ENCODE peak calls at places on chromosomes 7 and 10, in six cellular contexts. F is brain microvascular endothelial cell, H is fibroblast of pulmonary artery, Z is left lung, T is AG09309, I is RWPE1. D is an unnamed sample.

GRCh38 chr7:95577137-95577536 is 19.2 kb downstream of the PDK4 start:
- DNase-seq in F (no peak), H (no peak), Z (no peak), T (no peak), I (peak; percentile 34), D (peak; percentile 3)

GRCh38 chr10:6151087-6151977 is 51.4 kb upstream of the PFKFB3 start:
- DNase-seq in F (peak; percentile 65), H (peak; percentile 76), Z (peak; percentile 83), T (no peak), I (no peak), D (no peak)

GRCh38 chr10:126160971-126161630 is 227.2 kb downstream of the ADAM12 start:
- DNase-seq in F (no peak), H (no peak), Z (no peak), T (no peak), I (no peak), D (no peak)

GRCh38 chr7:36115448-36116321 is 37.4 kb upstream of the EEPD1 start:
- DNase-seq in F (peak; percentile 98), H (peak; percentile 95), Z (peak; percentile 78), T (peak; percentile 84), I (peak; percentile 94), D (peak; percentile 97)

GRCh38 chr10:31557854-31558253 is 238.8 kb downstream of the ZEB1 start:
- DNase-seq in F (no peak), H (no peak), Z (no peak), T (no peak), I (no peak), D (no peak)

GRCh38 chr10:52742723-52743122 is 29.9 kb downstream of the MBL2 start:
- DNase-seq in F (no peak), H (no peak), Z (no peak), T (no peak), I (no peak), D (no peak)

GRCh38 chr7:97026705-97027426 is 2.2 kb upstream of the DLX5 start:
- DNase-seq in F (no peak), H (no peak), Z (no peak), T (no peak), I (no peak), D (no peak)

GRCh38 chr10:49654036-49654693 is 25.3 kb upstream of the C10orf53 start:
- DNase-seq in F (no peak), H (no peak), Z (no peak), T (no peak), I (no peak), D (no peak)

GRCh38 chr7:32586291-32587221 is 91.3 kb downstream of the AVL9 start:
- DNase-seq in F (peak; percentile 96), H (peak; percentile 99), Z (no peak), T (peak; percentile 90), I (no peak), D (no peak)

GRCh38 chr10:98249134-98249533 is 18.9 kb downstream of the LOXL4 start:
- DNase-seq in F (no peak), H (no peak), Z (no peak), T (no peak), I (no peak), D (no peak)

GRCh38 chr7:139949629-139950028 is 113.1 kb downstream of the PARP12 start:
- DNase-seq in F (no peak), H (no peak), Z (no peak), T (no peak), I (no peak), D (no peak)

GRCh38 chr7:152762056-152762455 is 2.5 kb downstream of the ACTR3B start:
- DNase-seq in F (no peak), H (peak; percentile 33), Z (no peak), T (no peak), I (no peak), D (peak; percentile 28)

DNA sequence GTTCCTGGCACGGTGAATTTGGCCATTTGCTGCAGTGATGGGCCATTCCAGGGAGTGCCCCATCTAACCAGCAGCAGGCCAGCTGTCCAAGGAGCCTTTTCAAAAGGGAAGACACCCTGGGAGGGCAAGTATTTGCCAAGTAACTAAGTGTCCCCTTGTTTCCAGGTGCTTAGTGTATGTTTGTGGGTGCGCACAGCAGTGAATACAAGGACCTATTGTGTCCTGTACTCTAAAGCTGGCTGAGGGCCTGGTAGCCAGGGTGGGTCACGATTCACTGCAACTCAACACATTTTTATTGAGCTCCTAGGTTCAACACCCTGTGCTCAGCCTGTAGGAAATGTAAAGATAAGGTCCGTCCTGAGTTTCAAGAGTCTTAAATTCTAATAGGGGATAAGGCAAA is 348.8 kb downstream of the RNLS start:
- DNase-seq in F (no peak), H (no peak), Z (no peak), T (no peak), I (no peak), D (no peak)
- TF ChIP-seq CTCF in F (no peak), H (no peak), Z (no peak), T (no peak), I (no peak), D (no peak)

GRCh38 chr10:28541695-28542365 is 8.9 kb downstream of the WAC start:
- DNase-seq in F (no peak), H (no peak), Z (no peak), T (no peak), I (no peak), D (no peak)
- TF ChIP-seq CTCF in F (peak; percentile 40), H (peak; percentile 21), Z (no peak), T (peak; percentile 9), I (no peak), D (peak; percentile 11)

GRCh38 chr7:17183630-17184328 is 114.7 kb upstream of the AHR start:
- DNase-seq in F (no peak), H (peak; percentile 7), Z (no peak), T (peak; percentile 51), I (no peak), D (no peak)

GRCh38 chr7:17185690-17186070 is 112.8 kb upstream of the AHR start:
- DNase-seq in F (peak; percentile 64), H (peak; percentile 66), Z (no peak), T (peak; percentile 53), I (no peak), D (peak; percentile 42)

GRCh38 chr7:17184805-17185689 is 113.4 kb upstream of the AHR start:
- DNase-seq in F (no peak), H (peak; percentile 11), Z (no peak), T (peak; percentile 31), I (no peak), D (no peak)

GRCh38 chr7:17181482-17181881 is 117.0 kb upstream of the AHR start:
- DNase-seq in F (no peak), H (no peak), Z (no peak), T (no peak), I (no peak), D (no peak)

GRCh38 chr7:17186745-17187144 is 111.7 kb upstream of the AHR start:
- DNase-seq in F (no peak), H (no peak), Z (no peak), T (no peak), I (no peak), D (no peak)
- TF ChIP-seq CTCF in F (no peak), H (no peak), Z (no peak), T (no peak), I (no peak), D (no peak)

DNA sequence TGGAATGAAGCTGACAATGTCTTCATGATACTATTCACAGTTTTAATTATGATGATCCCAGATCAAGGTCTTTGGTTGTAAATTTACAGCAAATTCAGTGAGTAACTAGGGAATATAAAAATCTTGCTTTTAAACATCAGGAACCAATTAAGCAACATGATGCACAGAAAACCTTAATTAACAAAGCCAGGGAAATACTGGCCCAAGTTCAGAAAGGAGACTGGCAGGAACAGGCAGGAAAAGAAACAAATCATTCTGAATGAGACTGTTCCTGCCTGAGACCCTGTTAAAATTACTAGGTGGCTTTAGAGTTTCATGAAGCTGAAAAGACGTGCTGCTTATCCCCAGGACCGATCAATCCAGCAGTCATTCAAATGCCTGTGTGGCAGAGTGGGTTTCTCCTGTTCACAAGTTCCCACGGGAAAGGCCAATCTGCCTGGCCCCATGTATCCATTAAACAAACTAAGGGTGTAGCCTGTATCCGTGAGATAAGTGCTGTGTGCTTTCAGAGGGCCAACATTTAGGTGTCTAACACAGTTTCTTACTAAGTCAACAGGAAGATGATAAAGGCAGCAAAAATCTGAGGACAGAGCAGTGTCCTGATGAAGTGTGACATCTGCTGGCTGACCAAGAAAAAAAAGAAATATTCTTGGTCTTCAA is 34.4 kb downstream of the PUS7 start:
- DNase-seq in F (peak; percentile 87), H (peak; percentile 89), Z (no peak), T (peak; percentile 73), I (peak; percentile 24), D (peak; percentile 57)
- TF ChIP-seq CTCF in F (peak; percentile 53), H (peak; percentile 49), Z (peak; percentile 28), T (peak; percentile 53), I (peak; percentile 70), D (peak; percentile 71)

GRCh38 chr7:6480323-6480660 is 32.5 kb upstream of the DAGLB start:
- DNase-seq in F (no peak), H (no peak), Z (no peak), T (no peak), I (no peak), D (no peak)

GRCh38 chr7:6479067-6479466 is 31.3 kb upstream of the DAGLB start:
- DNase-seq in F (no peak), H (no peak), Z (no peak), T (no peak), I (no peak), D (no peak)

GRCh38 chr7:6478186-6478585 is 30.4 kb upstream of the DAGLB start:
- DNase-seq in F (no peak), H (no peak), Z (no peak), T (no peak), I (no peak), D (no peak)

GRCh38 chr7:6476596-6477374 is 29.0 kb upstream of the DAGLB start:
- DNase-seq in F (no peak), H (no peak), Z (no peak), T (no peak), I (no peak), D (no peak)

GRCh38 chr7:6475433-6476186 is 27.9 kb upstream of the DAGLB start:
- DNase-seq in F (no peak), H (no peak), Z (no peak), T (no peak), I (no peak), D (no peak)
- TF ChIP-seq CTCF in F (no peak), H (no peak), Z (no peak), T (no peak), I (no peak), D (no peak)